ENCODE peak calls at places on chromosome 18, in ten cellular contexts. One of them, this sample, is unnamed.

GRCh38 chr18:78304199-78304826 is 675.3 kb upstream of the SALL3 start:
- DNase-seq in stimulated activated CD4-positive, alpha-beta T cell treated with anti-CD3 and anti-CD28 coated beads, Interleukin-2, amount 100 ng/mL, for 48 hours: no peak
- DNase-seq in M059J: no peak
- DNase-seq in CD8-positive, alpha-beta memory T cell: no peak
- DNase-seq in activated T-cell treated with anti-CD3 and anti-CD28 coated beads, Interleukin-2, amount 50 U/mL, for 1 hour: no peak
- DNase-seq in fibroblast of lung: no peak
- DNase-seq in CD4-positive, alpha-beta T cell: no peak
- DNase-seq in SJCRH30: no peak
- DNase-seq in smooth muscle cell of the brain vasculature: no peak
- DNase-seq in WTC11: no peak
- DNase-seq in this sample: no peak

GRCh38 chr18:52499646-52500045 is 159.6 kb downstream of the DCC start:
- DNase-seq in stimulated activated CD4-positive, alpha-beta T cell treated with anti-CD3 and anti-CD28 coated beads, Interleukin-2, amount 100 ng/mL, for 48 hours: no peak
- DNase-seq in M059J: no peak
- DNase-seq in CD8-positive, alpha-beta memory T cell: no peak
- DNase-seq in activated T-cell treated with anti-CD3 and anti-CD28 coated beads, Interleukin-2, amount 50 U/mL, for 1 hour: no peak
- DNase-seq in fibroblast of lung: no peak
- DNase-seq in CD4-positive, alpha-beta T cell: no peak
- DNase-seq in SJCRH30: peak; percentile 71
- DNase-seq in smooth muscle cell of the brain vasculature: no peak
- DNase-seq in WTC11: no peak
- DNase-seq in this sample: no peak

GRCh38 chr18:10771053-10771709 is 245.4 kb downstream of the NAPG start:
- DNase-seq in stimulated activated CD4-positive, alpha-beta T cell treated with anti-CD3 and anti-CD28 coated beads, Interleukin-2, amount 100 ng/mL, for 48 hours: no peak
- DNase-seq in M059J: peak; percentile 64
- DNase-seq in CD8-positive, alpha-beta memory T cell: no peak
- DNase-seq in activated T-cell treated with anti-CD3 and anti-CD28 coated beads, Interleukin-2, amount 50 U/mL, for 1 hour: no peak
- DNase-seq in fibroblast of lung: peak; percentile 7
- DNase-seq in CD4-positive, alpha-beta T cell: no peak
- DNase-seq in SJCRH30: no peak
- DNase-seq in smooth muscle cell of the brain vasculature: no peak
- DNase-seq in WTC11: no peak
- DNase-seq in this sample: no peak

GRCh38 chr18:7273301-7273911 is 42.5 kb downstream of the LRRC30 start:
- DNase-seq in stimulated activated CD4-positive, alpha-beta T cell treated with anti-CD3 and anti-CD28 coated beads, Interleukin-2, amount 100 ng/mL, for 48 hours: no peak
- DNase-seq in M059J: peak; percentile 84
- DNase-seq in CD8-positive, alpha-beta memory T cell: no peak
- DNase-seq in activated T-cell treated with anti-CD3 and anti-CD28 coated beads, Interleukin-2, amount 50 U/mL, for 1 hour: no peak
- DNase-seq in fibroblast of lung: peak; percentile 51
- DNase-seq in CD4-positive, alpha-beta T cell: no peak
- DNase-seq in SJCRH30: no peak
- DNase-seq in smooth muscle cell of the brain vasculature: peak; percentile 37
- DNase-seq in WTC11: no peak
- DNase-seq in this sample: no peak

GRCh38 chr18:76426738-76427305 is 68.2 kb downstream of the ZNF516 start:
- DNase-seq in stimulated activated CD4-positive, alpha-beta T cell treated with anti-CD3 and anti-CD28 coated beads, Interleukin-2, amount 100 ng/mL, for 48 hours: no peak
- DNase-seq in M059J: no peak
- DNase-seq in CD8-positive, alpha-beta memory T cell: no peak
- DNase-seq in activated T-cell treated with anti-CD3 and anti-CD28 coated beads, Interleukin-2, amount 50 U/mL, for 1 hour: no peak
- DNase-seq in fibroblast of lung: peak; percentile 19
- DNase-seq in CD4-positive, alpha-beta T cell: no peak
- DNase-seq in SJCRH30: peak; percentile 2
- DNase-seq in smooth muscle cell of the brain vasculature: no peak
- DNase-seq in WTC11: peak; percentile 87
- DNase-seq in this sample: no peak

GRCh38 chr18:45291616-45292612 is 323.4 kb upstream of the SLC14A2 start:
- DNase-seq in stimulated activated CD4-positive, alpha-beta T cell treated with anti-CD3 and anti-CD28 coated beads, Interleukin-2, amount 100 ng/mL, for 48 hours: no peak
- DNase-seq in M059J: peak; percentile 85
- DNase-seq in CD8-positive, alpha-beta memory T cell: no peak
- DNase-seq in activated T-cell treated with anti-CD3 and anti-CD28 coated beads, Interleukin-2, amount 50 U/mL, for 1 hour: no peak
- DNase-seq in fibroblast of lung: peak; percentile 90
- DNase-seq in CD4-positive, alpha-beta T cell: no peak
- DNase-seq in SJCRH30: peak; percentile 26
- DNase-seq in smooth muscle cell of the brain vasculature: no peak
- DNase-seq in WTC11: no peak
- DNase-seq in this sample: no peak

GRCh38 chr18:36526611-36527010 is 229.1 kb downstream of the FHOD3 start:
- DNase-seq in stimulated activated CD4-positive, alpha-beta T cell treated with anti-CD3 and anti-CD28 coated beads, Interleukin-2, amount 100 ng/mL, for 48 hours: no peak
- DNase-seq in M059J: no peak
- DNase-seq in CD8-positive, alpha-beta memory T cell: no peak
- DNase-seq in activated T-cell treated with anti-CD3 and anti-CD28 coated beads, Interleukin-2, amount 50 U/mL, for 1 hour: no peak
- DNase-seq in fibroblast of lung: no peak
- DNase-seq in CD4-positive, alpha-beta T cell: no peak
- DNase-seq in SJCRH30: no peak
- DNase-seq in smooth muscle cell of the brain vasculature: no peak
- DNase-seq in WTC11: no peak
- DNase-seq in this sample: no peak

GRCh38 chr18:37261246-37261927 is 304.2 kb downstream of the CELF4 start:
- DNase-seq in stimulated activated CD4-positive, alpha-beta T cell treated with anti-CD3 and anti-CD28 coated beads, Interleukin-2, amount 100 ng/mL, for 48 hours: no peak
- DNase-seq in M059J: no peak
- DNase-seq in CD8-positive, alpha-beta memory T cell: no peak
- DNase-seq in activated T-cell treated with anti-CD3 and anti-CD28 coated beads, Interleukin-2, amount 50 U/mL, for 1 hour: no peak
- DNase-seq in fibroblast of lung: no peak
- DNase-seq in CD4-positive, alpha-beta T cell: no peak
- DNase-seq in SJCRH30: no peak
- DNase-seq in smooth muscle cell of the brain vasculature: no peak
- DNase-seq in WTC11: no peak
- DNase-seq in this sample: no peak

GRCh38 chr18:39604836-39605235 is 2039.2 kb upstream of the CELF4 start:
- DNase-seq in stimulated activated CD4-positive, alpha-beta T cell treated with anti-CD3 and anti-CD28 coated beads, Interleukin-2, amount 100 ng/mL, for 48 hours: no peak
- DNase-seq in M059J: peak; percentile 43
- DNase-seq in CD8-positive, alpha-beta memory T cell: no peak
- DNase-seq in activated T-cell treated with anti-CD3 and anti-CD28 coated beads, Interleukin-2, amount 50 U/mL, for 1 hour: no peak
- DNase-seq in fibroblast of lung: peak; percentile 63
- DNase-seq in CD4-positive, alpha-beta T cell: no peak
- DNase-seq in SJCRH30: no peak
- DNase-seq in smooth muscle cell of the brain vasculature: peak; percentile 41
- DNase-seq in WTC11: no peak
- DNase-seq in this sample: no peak

GRCh38 chr18:79938196-79938595 is 13.3 kb downstream of the SLC66A2 start:
- DNase-seq in stimulated activated CD4-positive, alpha-beta T cell treated with anti-CD3 and anti-CD28 coated beads, Interleukin-2, amount 100 ng/mL, for 48 hours: no peak
- DNase-seq in M059J: no peak
- DNase-seq in CD8-positive, alpha-beta memory T cell: no peak
- DNase-seq in activated T-cell treated with anti-CD3 and anti-CD28 coated beads, Interleukin-2, amount 50 U/mL, for 1 hour: no peak
- DNase-seq in fibroblast of lung: no peak
- DNase-seq in CD4-positive, alpha-beta T cell: no peak
- DNase-seq in SJCRH30: no peak
- DNase-seq in smooth muscle cell of the brain vasculature: no peak
- DNase-seq in WTC11: peak; percentile 5
- DNase-seq in this sample: no peak

GRCh38 chr18:79879566-79879965 is 71.9 kb downstream of the SLC66A2 start:
- DNase-seq in stimulated activated CD4-positive, alpha-beta T cell treated with anti-CD3 and anti-CD28 coated beads, Interleukin-2, amount 100 ng/mL, for 48 hours: no peak
- DNase-seq in M059J: no peak
- DNase-seq in CD8-positive, alpha-beta memory T cell: no peak
- DNase-seq in activated T-cell treated with anti-CD3 and anti-CD28 coated beads, Interleukin-2, amount 50 U/mL, for 1 hour: no peak
- DNase-seq in fibroblast of lung: no peak
- DNase-seq in CD4-positive, alpha-beta T cell: no peak
- DNase-seq in SJCRH30: no peak
- DNase-seq in smooth muscle cell of the brain vasculature: no peak
- DNase-seq in WTC11: no peak
- DNase-seq in this sample: no peak

GRCh38 chr18:43680096-43680495 is 402.8 kb upstream of the SYT4 start:
- DNase-seq in stimulated activated CD4-positive, alpha-beta T cell treated with anti-CD3 and anti-CD28 coated beads, Interleukin-2, amount 100 ng/mL, for 48 hours: no peak
- DNase-seq in M059J: peak; percentile 40
- DNase-seq in CD8-positive, alpha-beta memory T cell: no peak
- DNase-seq in activated T-cell treated with anti-CD3 and anti-CD28 coated beads, Interleukin-2, amount 50 U/mL, for 1 hour: no peak
- DNase-seq in fibroblast of lung: peak; percentile 9
- DNase-seq in CD4-positive, alpha-beta T cell: no peak
- DNase-seq in SJCRH30: no peak
- DNase-seq in smooth muscle cell of the brain vasculature: no peak
- DNase-seq in WTC11: no peak
- DNase-seq in this sample: no peak

GRCh38 chr18:69177702-69178101 is 223.0 kb upstream of the DOK6 start:
- DNase-seq in stimulated activated CD4-positive, alpha-beta T cell treated with anti-CD3 and anti-CD28 coated beads, Interleukin-2, amount 100 ng/mL, for 48 hours: no peak
- DNase-seq in M059J: peak; percentile 15
- DNase-seq in CD8-positive, alpha-beta memory T cell: no peak
- DNase-seq in activated T-cell treated with anti-CD3 and anti-CD28 coated beads, Interleukin-2, amount 50 U/mL, for 1 hour: no peak
- DNase-seq in fibroblast of lung: peak; percentile 7
- DNase-seq in CD4-positive, alpha-beta T cell: no peak
- DNase-seq in SJCRH30: no peak
- DNase-seq in smooth muscle cell of the brain vasculature: no peak
- DNase-seq in WTC11: no peak
- DNase-seq in this sample: no peak

GRCh38 chr18:7726522-7726921 is 159.4 kb downstream of the PTPRM start:
- DNase-seq in stimulated activated CD4-positive, alpha-beta T cell treated with anti-CD3 and anti-CD28 coated beads, Interleukin-2, amount 100 ng/mL, for 48 hours: no peak
- DNase-seq in M059J: no peak
- DNase-seq in CD8-positive, alpha-beta memory T cell: no peak
- DNase-seq in activated T-cell treated with anti-CD3 and anti-CD28 coated beads, Interleukin-2, amount 50 U/mL, for 1 hour: no peak
- DNase-seq in fibroblast of lung: no peak
- DNase-seq in CD4-positive, alpha-beta T cell: no peak
- DNase-seq in SJCRH30: no peak
- DNase-seq in smooth muscle cell of the brain vasculature: no peak
- DNase-seq in WTC11: no peak
- DNase-seq in this sample: no peak

This sample was measured in T-helper 17 cell.